ENCODE peak calls at places on chromosomes 12 and 14, in ten cellular contexts. B is HTR-8/SVneo; Q is NAMALWA; E is activated CD8-positive, alpha-beta memory T cell treated with anti-CD3 and anti-CD28 coated beads for 24 hours; P is activated T-helper 1 cell treated with Interleukin-2 at 50 U/mL for 16 hours; Z is midbrain; W is HFF-Myc; N is GM06990; H is A549; R is GM23248. K is an unnamed sample.

GRCh38 chr14:43359317-43359716 is 1147.8 kb downstream of the FSCB start:
- DNase-seq in P (no peak), B (no peak), Z (no peak), H (no peak), W (no peak), Q (no peak), R (no peak), N (no peak), E (no peak), K (no peak)

GRCh38 chr14:91230363-91231035 is 14.0 kb downstream of the GPR68 start:
- DNase-seq in R (peak), Z (no peak), H (peak), B (no peak), Q (no peak), E (no peak), W (no peak), N (no peak), P (no peak), K (no peak)

GRCh38 chr12:98743362-98743953 is 98.4 kb downstream of the APAF1 start:
- DNase-seq in E (no peak), W (no peak), P (no peak), Q (peak), B (peak), H (peak), N (no peak), R (peak), Z (peak), K (peak)

GRCh38 chr14:36223558-36223957 is 47.0 kb upstream of the PTCSC3 start:
- DNase-seq in R (no peak), E (no peak), H (no peak), Z (no peak), N (no peak), P (no peak), B (no peak), Q (no peak), W (no peak), K (no peak)

GRCh38 chr14:93285048-93285447 is 47.8 kb downstream of the BTBD7 start:
- DNase-seq in E (no peak), N (no peak), P (no peak), W (no peak), Q (no peak), Z (no peak), H (no peak), B (no peak), R (peak), K (no peak)

GRCh38 chr14:60356921-60357550 is 108.0 kb downstream of the PPM1A start:
- DNase-seq in Q (no peak), R (no peak), H (no peak), W (no peak), Z (peak), N (no peak), B (no peak), P (no peak), E (no peak), K (no peak)

GRCh38 chr14:92991536-92991935 is 68.6 kb downstream of the CHGA start:
- DNase-seq in N (no peak), E (no peak), Q (no peak), R (no peak), B (no peak), H (no peak), Z (no peak), W (no peak), P (no peak), K (no peak)

GRCh38 chr12:32217354-32218310 is 111.0 kb downstream of the BICD1 start:
- DNase-seq in Z (no peak), H (peak), W (peak), Q (no peak), P (no peak), N (no peak), R (peak), B (peak), E (no peak), K (no peak)

GRCh38 chr12:5965950-5966383 is 20.9 kb upstream of the ANO2 start:
- DNase-seq in H (peak), R (peak), P (no peak), E (peak), B (peak), N (no peak), Z (peak), Q (peak), W (no peak), K (no peak)

GRCh38 chr12:115752913-115753726 is 524.4 kb downstream of the MED13L start:
- DNase-seq in R (peak), W (peak), E (no peak), Z (peak), B (peak), N (no peak), H (peak), Q (peak), P (no peak), K (peak)

GRCh38 chr12:117045175-117045997 is 53.8 kb downstream of the TESC start:
- DNase-seq in N (no peak), P (no peak), Q (no peak), Z (no peak), W (no peak), B (no peak), R (no peak), H (no peak), E (no peak), K (no peak)

GRCh38 chr14:104826858-104827172 is 25.9 kb downstream of the ZBTB42 start:
- DNase-seq in W (no peak), Q (no peak), E (no peak), B (peak), Z (no peak), N (no peak), P (no peak), H (peak), R (no peak), K (no peak)

GRCh38 chr12:113077859-113078256 is 21.3 kb downstream of the DTX1 start:
- DNase-seq in Q (no peak), P (no peak), H (no peak), N (no peak), W (no peak), R (no peak), Z (no peak), B (no peak), E (no peak), K (no peak)

GRCh38 chr12:115755061-115755751 is 522.3 kb downstream of the MED13L start:
- DNase-seq in B (no peak), Q (no peak), W (no peak), Z (no peak), E (no peak), P (no peak), R (no peak), H (no peak), N (no peak), K (no peak)

GRCh38 chr12:47777741-47778558 is 4.9 kb downstream of the SLC48A1 start:
- DNase-seq in B (no peak), H (no peak), E (no peak), N (no peak), Q (no peak), Z (peak), W (no peak), P (no peak), R (peak), K (no peak)

GRCh38 chr12:104219908-104220404 is 4.4 kb downstream of the TXNRD1 start:
- DNase-seq in B (peak), N (no peak), Z (no peak), Q (no peak), E (peak), R (peak), H (peak), P (peak), W (no peak), K (no peak)

K was measured in smooth muscle cell of the brain vasculature.